ENCODE peak calls at places on chromosomes 2 and 18, in four cellular contexts. X is thyroid gland, Z is breast epithelium, N is ovary. U is an unnamed sample. For H3K4me1, the result is how much of the 10 kb centered on the place peaks cover.

GRCh38 chr2:40962026-40962425 is 510.1 kb upstream of the SLC8A1 start:
- DNase-seq in N (no peak), X (no peak), Z (no peak), U (no peak)

GRCh38 chr2:26588576-26588975 is 52.6 kb downstream of the CIB4 start:
- DNase-seq in N (no peak), X (no peak), Z (no peak), U (no peak)

GRCh38 chr2:68771211-68771721 is 36.7 kb downstream of the ARHGAP25 start:
- DNase-seq in Z (no peak), N (no peak), X (no peak), U (peak)

GRCh38 chr2:206392118-206392517 is 51.2 kb upstream of the ADAM23 start:
- DNase-seq in N (no peak), X (no peak), Z (no peak), U (peak)

GRCh38 chr2:158586491-158586890 is 129.7 kb downstream of the PKP4 start:
- DNase-seq in N (no peak), Z (no peak), X (no peak), U (no peak)

GRCh38 chr2:231977430-231977829 is 15.9 kb downstream of the DIS3L2 start:
- DNase-seq in X (no peak), Z (no peak), N (no peak), U (no peak)

GRCh38 chr18:38497281-38497680 is 931.7 kb upstream of the CELF4 start:
- DNase-seq in X (no peak), Z (no peak), N (no peak), U (no peak)

GRCh38 chr2:102238039-102238756 is 51.4 kb downstream of the IL1RL2 start:
- DNase-seq in N (no peak), X (no peak), Z (no peak), U (no peak)

GRCh38 chr2:58427572-58428285 is 186.6 kb upstream of the FANCL start:
- DNase-seq in N (peak), X (peak), Z (no peak), U (no peak)

GRCh38 chr2:2919574-2920365 is 457.8 kb downstream of the EIPR1 start:
- DNase-seq in X (no peak), N (no peak), Z (no peak), U (no peak)

GRCh38 chr2:157257312-157258252 is at the start of gene GALNT5:
- DNase-seq in Z (no peak), X (peak), N (no peak), U (no peak)

GRCh38 chr2:96158554-96158940 is 13.3 kb upstream of the DUSP2 start:
- DNase-seq in Z (no peak), X (no peak), N (no peak), U (no peak)

GRCh38 chr2:27762951-27763906 is 8.3 kb upstream of the MRPL33 start:
- DNase-seq in N (no peak), Z (no peak), X (no peak), U (no peak)

GRCh38 chr2:230654057-230654456 is 58.6 kb upstream of the CAB39 start:
- DNase-seq in Z (no peak), X (no peak), N (no peak), U (no peak)

GRCh38 chr2:233817305-233817980 is 36.9 kb downstream of the HJURP start:
- DNase-seq in X (no peak), Z (no peak), N (no peak), U (no peak)

GRCh38 chr18:49227456-49227855 is 233.0 kb downstream of the DYM start:
- DNase-seq in X (no peak), Z (no peak), N (no peak), U (peak)

GRCh38 chr2:15159751-15160177 is 401.4 kb downstream of the NBAS start:
- DNase-seq in X (no peak), N (no peak), Z (no peak), U (no peak)

GRCh38 chr2:211879323-211879722 is 659.3 kb downstream of the ERBB4 start:
- DNase-seq in N (no peak), X (no peak), Z (no peak), U (no peak)

GRCh38 chr18:23378470-23378764 is 74.7 kb upstream of the RIOK3 start:
- DNase-seq in N (no peak), X (no peak), Z (no peak), U (no peak)

DNA sequence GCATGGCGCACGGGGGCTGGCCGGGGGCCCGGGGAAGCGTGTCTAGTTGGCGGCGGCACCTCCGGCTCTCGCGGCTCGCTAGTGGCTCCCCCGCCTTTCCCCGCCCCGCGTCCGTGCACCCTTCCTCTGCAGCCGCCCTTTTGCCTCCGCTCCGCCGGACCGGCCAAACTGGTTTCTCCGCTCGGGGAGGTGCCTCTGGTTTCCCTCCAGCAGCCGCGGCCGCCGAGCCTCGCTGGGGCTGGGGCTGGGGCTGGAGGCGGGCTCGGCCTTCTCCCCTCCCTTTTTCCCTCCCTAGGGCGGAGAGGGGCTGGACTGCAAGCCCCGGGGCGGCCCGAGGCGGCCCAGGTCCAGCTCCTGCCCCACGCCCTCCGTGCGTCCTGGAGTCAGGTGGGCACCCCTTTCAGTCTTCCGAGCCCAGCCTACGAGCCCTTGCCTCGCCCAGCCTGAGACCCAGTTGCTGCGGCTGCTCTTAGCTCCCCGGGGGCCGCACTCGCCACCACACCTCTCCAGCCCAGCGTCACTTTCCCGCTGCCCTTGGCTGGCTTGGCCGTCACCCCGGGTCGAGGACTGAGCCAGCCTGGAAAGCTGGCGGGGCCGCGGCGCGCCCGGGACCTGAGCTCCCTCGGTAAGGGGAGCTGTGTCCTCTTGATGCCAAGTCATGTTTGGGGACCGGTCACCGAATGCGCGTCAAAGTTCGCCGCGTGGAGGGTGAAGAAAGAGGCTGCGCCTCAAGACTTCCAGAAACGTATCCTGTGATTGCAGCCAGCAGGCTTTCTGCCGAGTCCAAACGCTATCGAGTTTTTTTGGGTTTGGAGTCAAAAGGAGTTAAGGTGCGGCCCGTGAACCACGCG is at the start of gene ATP8B1:
- DNase-seq in X (peak), Z (peak), N (peak), U (no peak)
- H3K4me3 ChIP-seq in X (peak), Z (peak), N (peak), U (no peak)

GRCh38 chr2:45263147-45263546 is 253.9 kb upstream of the SIX2 start:
- DNase-seq in Z (no peak), N (no peak), X (no peak), U (no peak)
- H3K4me1 ChIP-seq in Z (under half), N (under half), X (under half), U (under half)

DNA sequence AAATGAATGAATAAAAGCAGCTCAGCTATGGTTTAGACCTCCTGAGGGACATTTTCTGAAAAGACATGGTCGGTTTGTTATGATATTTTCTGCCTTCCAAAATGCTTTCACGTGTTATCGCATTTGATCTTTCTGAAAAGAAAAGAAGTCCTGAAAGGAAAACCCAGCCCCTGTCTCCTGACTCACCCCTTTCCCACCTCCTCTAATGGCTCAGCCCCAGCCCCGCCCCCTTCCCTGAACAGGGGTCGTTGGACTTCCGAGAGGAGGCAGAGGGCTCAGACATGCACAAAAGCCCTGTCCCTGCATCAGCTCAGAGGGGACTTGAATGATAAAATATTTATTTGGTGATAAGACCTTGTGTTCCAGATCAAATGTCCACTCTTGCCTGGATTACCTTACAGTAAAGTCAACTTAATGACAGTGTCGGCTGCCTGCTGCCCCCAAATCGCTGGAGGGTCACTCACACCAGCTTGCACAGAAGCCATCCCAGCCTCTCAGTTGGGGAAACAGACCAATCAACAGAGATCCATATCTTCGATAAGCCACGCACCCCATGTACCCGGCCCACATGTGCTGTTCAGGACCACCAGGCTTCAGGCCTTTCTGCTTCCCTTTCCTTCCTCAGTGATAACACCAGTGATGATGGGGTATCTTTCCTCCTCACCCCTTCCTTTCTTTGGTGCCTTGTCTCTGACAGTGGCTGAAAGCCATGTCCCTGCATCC is 69.6 kb downstream of the CLHC1 start:
- DNase-seq in Z (no peak), N (no peak), X (no peak), U (no peak)
- H3K27ac ChIP-seq in Z (peak), N (no peak), X (no peak), U (no peak)

GRCh38 chr18:65750421-65751144 is at the start of gene CDH7:
- DNase-seq in N (no peak), Z (no peak), X (peak), U (no peak)
- H3K4me3 ChIP-seq in N (no peak), Z (peak), X (no peak), U (no peak)

DNA sequence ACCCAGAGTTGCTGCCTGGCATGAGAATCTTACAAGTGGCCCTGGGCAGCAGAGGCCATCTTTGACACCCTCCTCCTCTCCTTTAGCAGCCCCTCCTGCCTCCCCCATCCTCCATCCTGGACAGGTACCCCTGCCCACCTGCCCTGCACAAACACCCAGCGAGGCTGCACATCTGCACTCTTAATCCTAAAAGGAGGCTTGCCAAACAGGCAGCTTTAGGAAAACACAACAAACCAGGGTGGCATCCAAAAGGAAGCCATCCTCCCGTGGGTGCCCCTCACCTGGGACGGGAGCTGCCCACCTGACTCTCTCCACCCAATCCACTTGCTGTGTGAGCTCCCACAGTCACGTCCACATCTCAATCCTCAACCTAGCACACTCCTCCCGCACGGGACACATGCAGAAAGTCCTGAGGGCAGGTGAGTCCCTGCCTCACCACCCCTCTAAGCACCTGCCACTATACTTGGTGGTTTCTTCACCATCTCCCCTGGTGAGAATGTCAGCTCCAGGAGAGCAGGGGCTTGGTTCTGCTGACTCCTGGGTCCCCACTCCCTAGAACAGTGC is 5.8 kb downstream of the BIN1 start:
- DNase-seq in N (no peak), X (no peak), Z (no peak), U (no peak)
- H3K4me1 ChIP-seq in N (under half), X (under half), Z (under half), U (under half)

DNA sequence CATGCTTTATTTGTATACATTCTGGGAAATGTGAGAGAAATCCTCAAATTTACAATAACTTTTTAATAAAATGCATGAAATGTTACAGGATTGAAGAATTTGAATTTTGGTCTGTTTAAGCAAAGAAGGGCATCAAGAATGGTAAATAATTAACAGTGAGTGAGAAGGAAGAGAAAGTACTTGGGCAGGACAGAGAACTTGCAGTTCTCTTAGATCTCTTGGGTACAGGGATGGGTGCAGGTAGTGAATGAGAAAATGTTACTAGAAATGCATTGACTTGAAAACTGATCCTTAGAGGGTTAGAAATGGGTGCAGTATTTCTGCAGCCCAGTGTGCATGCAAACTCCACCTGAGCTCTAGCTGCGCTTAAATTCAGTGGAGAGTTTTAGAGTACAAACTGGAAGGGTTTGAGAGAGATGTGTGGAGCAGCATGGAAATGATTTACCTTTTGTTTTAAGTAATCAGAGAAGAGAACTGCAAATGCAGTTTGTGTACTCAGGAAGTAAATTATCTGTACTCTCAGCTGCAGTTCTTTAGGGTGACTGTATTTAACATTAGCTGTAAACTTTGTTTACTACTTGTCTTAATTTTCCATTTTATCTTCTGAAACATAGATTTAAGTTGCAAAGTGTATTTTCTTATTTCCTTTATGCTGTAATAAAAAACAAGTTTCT is 51.0 kb upstream of the RAB27B start:
- DNase-seq in N (no peak), Z (no peak), X (no peak), U (no peak)
- H3K27ac ChIP-seq in N (no peak), Z (no peak), X (no peak), U (no peak)

GRCh38 chr2:218992703-218993344 is 398 bp downstream of the CRYBA2 start:
- DNase-seq in X (peak), Z (no peak), N (no peak), U (no peak)
- H3K4me3 ChIP-seq in X (no peak), Z (peak), N (no peak), U (no peak)

U was measured in CD4-positive, alpha-beta memory T cell.